ENCODE peak calls at places on chromosomes 11 and 22, in seven cellular contexts. X is H9; N is WERI-Rb-1; Y is left ventricle myocardium inferior; D is HT1080; M is heart right ventricle; A is stimulated activated CD4-positive, alpha-beta T cell treated with anti-CD3 and anti-CD28 coated beads, Interleukin-12 subunit alpha, Interleukin-12 subunit beta, amount 100 ng/mL, for 24 hours. C is an unnamed sample.

GRCh38 chr11:1734571-1735081 is 15.8 kb downstream of the IFITM10 start:
- DNase-seq in X (no peak), N (no peak), Y (no peak), D (no peak), M (no peak), A (no peak), C (no peak)

GRCh38 chr11:121237686-121238658 is 54.6 kb upstream of the SC5D start:
- DNase-seq in X (no peak), N (no peak), Y (no peak), D (peak; percentile 66), M (peak; percentile 36), A (no peak), C (peak; percentile 65)

GRCh38 chr11:10896493-10896892 is 38.6 kb upstream of the ZBED5 start:
- DNase-seq in X (no peak), N (no peak), Y (no peak), D (no peak), M (no peak), A (no peak), C (no peak)

GRCh38 chr11:100546714-100547113 is 140.4 kb upstream of the ARHGAP42 start:
- DNase-seq in X (no peak), N (no peak), Y (no peak), D (peak; percentile 52), M (no peak), A (no peak), C (peak; percentile 37)

GRCh38 chr11:2465201-2466068 is 20.6 kb downstream of the KCNQ1 start:
- DNase-seq in X (no peak), N (no peak), Y (no peak), D (no peak), M (no peak), A (no peak), C (no peak)

GRCh38 chr11:31437742-31438435 is 68.2 kb downstream of the DNAJC24 start:
- DNase-seq in X (no peak), N (no peak), Y (no peak), D (peak; percentile 37), M (no peak), A (no peak), C (no peak)

GRCh38 chr22:38638734-38639133 is 17.5 kb downstream of the FAM227A start:
- DNase-seq in X (no peak), N (no peak), Y (no peak), D (no peak), M (no peak), A (no peak), C (peak; percentile 11)

GRCh38 chr22:48517039-48518030 is 1310.3 kb downstream of the BRD1 start:
- DNase-seq in X (no peak), N (peak; percentile 45), Y (no peak), D (no peak), M (no peak), A (no peak), C (no peak)

GRCh38 chr22:42418811-42419243 is 13.4 kb downstream of the NFAM1 start:
- DNase-seq in X (no peak), N (no peak), Y (no peak), D (no peak), M (no peak), A (no peak), C (no peak)

GRCh38 chr22:30511903-30512302 is 6.4 kb upstream of the SEC14L4 start:
- DNase-seq in X (no peak), N (no peak), Y (no peak), D (no peak), M (no peak), A (no peak), C (no peak)

GRCh38 chr11:79794484-79795393 is 353.9 kb upstream of the TENM4 start:
- DNase-seq in X (no peak), N (no peak), Y (no peak), D (no peak), M (no peak), A (no peak), C (no peak)

GRCh38 chr22:42955087-42955630 is 59.8 kb downstream of the PACSIN2 start:
- DNase-seq in X (no peak), N (no peak), Y (no peak), D (no peak), M (no peak), A (no peak), C (no peak)

GRCh38 chr11:94574193-94574961 is 7.2 kb downstream of the PIWIL4 start:
- DNase-seq in X (no peak), N (no peak), Y (no peak), D (peak; percentile 40), M (no peak), A (no peak), C (peak; percentile 68)

GRCh38 chr11:2791521-2792375 is 92.0 kb upstream of the KCNQ1OT1 start:
- DNase-seq in X (peak; percentile 36), N (peak; percentile 4), Y (peak; percentile 21), D (no peak), M (no peak), A (no peak), C (no peak)

GRCh38 chr22:49687786-49688515 is 139.7 kb downstream of the BRD1 start:
- DNase-seq in X (peak; percentile 9), N (peak; percentile 67), Y (no peak), D (no peak), M (no peak), A (no peak), C (no peak)

GRCh38 chr11:130247289-130247688 is 67.4 kb downstream of the ZBTB44 start:
- DNase-seq in X (no peak), N (no peak), Y (no peak), D (no peak), M (no peak), A (no peak), C (no peak)